ENCODE peak calls at places on chromosomes 13 and 19, in seven cellular contexts. One of them, this sample, is unnamed. For H3K27me3, the result is how much of the 10 kb centered on the place peaks cover.

GRCh38 chr19:55112781-55113569 is 4.5 kb downstream of the PPP1R12C start:
- DNase-seq in psoas muscle: no peak
- DNase-seq in BE2C: no peak
- DNase-seq in naive thymus-derived CD4-positive, alpha-beta T cell: no peak
- DNase-seq in tibial nerve: no peak
- DNase-seq in right cardiac atrium: peak
- DNase-seq in heart left ventricle: no peak
- DNase-seq in this sample: no peak

GRCh38 chr13:63910406-63910957 is 2494.8 kb upstream of the PCDH20 start:
- DNase-seq in psoas muscle: no peak
- DNase-seq in BE2C: peak
- DNase-seq in naive thymus-derived CD4-positive, alpha-beta T cell: no peak
- DNase-seq in tibial nerve: no peak
- DNase-seq in right cardiac atrium: peak
- DNase-seq in heart left ventricle: no peak
- DNase-seq in this sample: no peak

GRCh38 chr19:31438401-31439269 is 89.4 kb upstream of the TSHZ3 start:
- DNase-seq in psoas muscle: no peak
- DNase-seq in BE2C: no peak
- DNase-seq in naive thymus-derived CD4-positive, alpha-beta T cell: no peak
- DNase-seq in tibial nerve: no peak
- DNase-seq in right cardiac atrium: no peak
- DNase-seq in heart left ventricle: no peak
- DNase-seq in this sample: no peak

GRCh38 chr19:17766543-17767131 is 15.4 kb downstream of the FCHO1 start:
- DNase-seq in psoas muscle: peak
- DNase-seq in BE2C: peak
- DNase-seq in naive thymus-derived CD4-positive, alpha-beta T cell: peak
- DNase-seq in tibial nerve: peak
- DNase-seq in right cardiac atrium: peak
- DNase-seq in heart left ventricle: peak
- DNase-seq in this sample: peak

GRCh38 chr13:40283666-40284065 is 382.8 kb downstream of the FOXO1 start:
- DNase-seq in psoas muscle: no peak
- DNase-seq in BE2C: no peak
- DNase-seq in naive thymus-derived CD4-positive, alpha-beta T cell: no peak
- DNase-seq in tibial nerve: no peak
- DNase-seq in right cardiac atrium: no peak
- DNase-seq in heart left ventricle: no peak
- DNase-seq in this sample: no peak

GRCh38 chr19:16938211-16938610 is 49.4 kb downstream of the F2RL3 start:
- DNase-seq in psoas muscle: no peak
- DNase-seq in BE2C: no peak
- DNase-seq in naive thymus-derived CD4-positive, alpha-beta T cell: no peak
- DNase-seq in tibial nerve: no peak
- DNase-seq in right cardiac atrium: no peak
- DNase-seq in heart left ventricle: no peak
- DNase-seq in this sample: no peak

GRCh38 chr13:20151016-20151415 is 9.8 kb downstream of the GJA3 start:
- DNase-seq in psoas muscle: no peak
- DNase-seq in BE2C: no peak
- DNase-seq in naive thymus-derived CD4-positive, alpha-beta T cell: no peak
- DNase-seq in tibial nerve: no peak
- DNase-seq in right cardiac atrium: no peak
- DNase-seq in heart left ventricle: no peak
- DNase-seq in this sample: no peak

GRCh38 chr19:10114651-10115391 is 3.3 kb downstream of the P2RY11 start:
- DNase-seq in psoas muscle: peak
- DNase-seq in BE2C: no peak
- DNase-seq in naive thymus-derived CD4-positive, alpha-beta T cell: no peak
- DNase-seq in tibial nerve: no peak
- DNase-seq in right cardiac atrium: peak
- DNase-seq in heart left ventricle: no peak
- DNase-seq in this sample: no peak

GRCh38 chr19:16889429-16889882 is 657 bp downstream of the F2RL3 start:
- DNase-seq in psoas muscle: peak
- DNase-seq in BE2C: no peak
- DNase-seq in naive thymus-derived CD4-positive, alpha-beta T cell: no peak
- DNase-seq in tibial nerve: no peak
- DNase-seq in right cardiac atrium: peak
- DNase-seq in heart left ventricle: peak
- DNase-seq in this sample: peak

GRCh38 chr19:1495051-1495798 is 4.2 kb downstream of the REEP6 start:
- DNase-seq in psoas muscle: no peak
- DNase-seq in BE2C: no peak
- DNase-seq in naive thymus-derived CD4-positive, alpha-beta T cell: no peak
- DNase-seq in tibial nerve: no peak
- DNase-seq in right cardiac atrium: no peak
- DNase-seq in heart left ventricle: no peak
- DNase-seq in this sample: no peak

GRCh38 chr19:3699071-3699740 is 1.1 kb downstream of the PIP5K1C start:
- DNase-seq in psoas muscle: peak
- DNase-seq in BE2C: no peak
- DNase-seq in naive thymus-derived CD4-positive, alpha-beta T cell: no peak
- DNase-seq in tibial nerve: peak
- DNase-seq in right cardiac atrium: peak
- DNase-seq in heart left ventricle: no peak
- DNase-seq in this sample: peak

GRCh38 chr13:36158606-36159005 is 27.4 kb upstream of the DCLK1 start:
- DNase-seq in psoas muscle: no peak
- DNase-seq in BE2C: no peak
- DNase-seq in naive thymus-derived CD4-positive, alpha-beta T cell: no peak
- DNase-seq in tibial nerve: no peak
- DNase-seq in right cardiac atrium: no peak
- DNase-seq in heart left ventricle: no peak
- DNase-seq in this sample: no peak

GRCh38 chr13:106373304-106373988 is 162.0 kb downstream of the EFNB2 start:
- DNase-seq in psoas muscle: no peak
- DNase-seq in BE2C: no peak
- DNase-seq in naive thymus-derived CD4-positive, alpha-beta T cell: no peak
- DNase-seq in tibial nerve: no peak
- DNase-seq in right cardiac atrium: no peak
- DNase-seq in heart left ventricle: no peak
- DNase-seq in this sample: no peak

GRCh38 chr13:80082396-80083096 is 258.4 kb downstream of the SPRY2 start:
- DNase-seq in psoas muscle: no peak
- DNase-seq in BE2C: no peak
- DNase-seq in naive thymus-derived CD4-positive, alpha-beta T cell: no peak
- DNase-seq in tibial nerve: no peak
- DNase-seq in right cardiac atrium: no peak
- DNase-seq in heart left ventricle: no peak
- DNase-seq in this sample: no peak

DNA sequence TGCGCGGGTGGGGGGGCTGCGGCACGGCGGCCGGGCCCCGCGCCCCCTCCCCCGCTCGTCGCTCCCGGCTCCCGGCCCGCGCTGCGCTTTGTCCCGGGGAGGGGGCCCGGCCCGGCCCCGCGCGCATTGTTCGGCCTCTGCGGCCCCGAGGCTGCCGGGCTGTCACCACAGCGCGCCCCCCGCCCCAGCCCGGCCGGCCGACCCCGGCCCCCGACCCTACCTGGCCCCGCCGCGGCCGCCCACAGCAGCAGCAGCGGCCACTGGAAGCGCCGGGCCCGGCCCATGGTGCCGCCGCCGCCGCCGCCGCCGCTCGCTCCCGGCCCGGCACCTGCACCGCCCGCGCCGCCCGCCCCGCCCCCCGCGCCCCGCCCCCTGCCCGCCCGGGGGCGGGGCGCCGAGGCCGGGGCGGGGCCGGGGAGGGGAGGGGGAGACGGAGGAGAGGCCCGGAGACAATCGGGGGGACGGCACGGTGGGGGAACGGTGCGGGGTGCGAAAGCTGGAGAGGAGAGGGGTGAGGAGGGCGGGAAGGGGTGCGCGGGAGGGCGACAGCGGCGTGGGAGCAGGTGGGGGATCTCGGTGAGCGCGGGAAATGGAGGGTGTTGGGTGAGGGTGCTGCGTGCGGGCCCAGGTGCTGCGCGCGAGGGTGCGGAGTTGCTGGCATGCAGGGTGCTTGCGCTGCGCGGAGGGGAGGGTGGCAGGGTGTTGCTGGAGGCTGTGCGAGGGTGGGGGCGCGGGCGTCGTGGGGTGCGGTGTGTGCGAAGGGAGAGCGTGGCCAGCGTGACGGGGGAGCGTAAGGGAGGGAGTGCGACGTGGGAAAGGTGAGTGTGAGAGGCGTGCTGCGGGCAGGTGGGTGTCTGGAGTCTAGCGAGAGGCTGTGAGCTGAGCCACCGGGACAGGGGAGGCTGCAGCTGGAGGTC is at the start of gene CADM4:
- DNase-seq in psoas muscle: peak
- DNase-seq in BE2C: peak
- DNase-seq in naive thymus-derived CD4-positive, alpha-beta T cell: peak
- DNase-seq in tibial nerve: no peak
- DNase-seq in right cardiac atrium: peak
- DNase-seq in heart left ventricle: no peak
- DNase-seq in this sample: peak
- H3K27me3 ChIP-seq in psoas muscle: under half
- H3K27me3 ChIP-seq in BE2C: under half
- H3K27me3 ChIP-seq in naive thymus-derived CD4-positive, alpha-beta T cell: under half
- H3K27me3 ChIP-seq in tibial nerve: under half
- H3K27me3 ChIP-seq in right cardiac atrium: under half
- H3K27me3 ChIP-seq in heart left ventricle: under half
- H3K27me3 ChIP-seq in this sample: half or more

DNA sequence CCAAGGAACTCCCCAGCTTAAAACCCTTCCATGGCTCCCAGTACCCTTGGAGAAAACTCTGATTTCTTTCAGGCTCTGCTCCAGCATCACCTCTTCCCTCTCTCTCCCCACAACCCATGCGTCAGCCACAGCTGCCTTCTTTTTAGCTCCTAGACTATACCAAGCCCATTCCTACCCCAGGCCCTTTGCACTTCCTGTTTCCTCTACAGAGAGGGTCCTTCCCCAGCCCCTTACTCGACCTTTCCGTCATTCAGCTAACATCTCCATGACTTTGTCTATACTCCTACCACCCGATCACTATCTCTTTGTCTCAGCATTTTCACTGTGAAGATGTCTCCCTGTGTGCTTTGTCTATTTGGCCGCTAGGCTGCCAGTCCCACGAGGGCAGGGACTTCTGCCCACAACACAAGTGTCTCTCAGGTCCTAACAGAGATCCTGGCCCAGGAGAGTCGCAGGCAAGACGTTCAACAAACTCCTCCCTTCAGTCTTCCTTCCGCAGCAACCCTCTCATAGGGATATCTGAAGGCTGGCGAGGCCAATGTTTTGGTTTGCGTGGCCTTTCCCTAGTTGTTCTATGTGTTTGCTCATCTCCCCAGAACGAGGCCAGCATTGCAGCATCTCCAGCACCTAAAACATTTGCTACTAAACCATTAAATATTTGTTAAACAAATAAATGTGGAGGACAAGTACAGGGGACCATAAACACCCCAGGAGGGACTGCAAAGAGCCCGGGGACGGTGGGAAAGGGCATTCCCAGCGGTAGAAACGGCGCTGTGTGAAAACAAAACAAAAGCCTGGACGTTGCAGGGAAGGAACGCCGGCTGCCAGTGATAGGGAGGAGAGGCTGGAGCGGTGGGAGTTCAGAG is 816 bp downstream of the CCNP start:
- DNase-seq in psoas muscle: no peak
- DNase-seq in BE2C: no peak
- DNase-seq in naive thymus-derived CD4-positive, alpha-beta T cell: no peak
- DNase-seq in tibial nerve: no peak
- DNase-seq in right cardiac atrium: no peak
- DNase-seq in heart left ventricle: no peak
- DNase-seq in this sample: no peak
- H3K4me3 ChIP-seq in psoas muscle: peak
- H3K4me3 ChIP-seq in BE2C: no peak
- H3K4me3 ChIP-seq in naive thymus-derived CD4-positive, alpha-beta T cell: no peak
- H3K4me3 ChIP-seq in tibial nerve: peak
- H3K4me3 ChIP-seq in right cardiac atrium: peak
- H3K4me3 ChIP-seq in heart left ventricle: peak
- H3K4me3 ChIP-seq in this sample: peak

GRCh38 chr19:18791315-18791678 is 192 bp upstream of the COMP start:
- DNase-seq in psoas muscle: no peak
- DNase-seq in BE2C: no peak
- DNase-seq in naive thymus-derived CD4-positive, alpha-beta T cell: no peak
- DNase-seq in tibial nerve: no peak
- DNase-seq in right cardiac atrium: no peak
- DNase-seq in heart left ventricle: no peak
- DNase-seq in this sample: no peak

GRCh38 chr19:18792661-18793060 is 1.6 kb upstream of the COMP start:
- DNase-seq in psoas muscle: no peak
- DNase-seq in BE2C: no peak
- DNase-seq in naive thymus-derived CD4-positive, alpha-beta T cell: no peak
- DNase-seq in tibial nerve: no peak
- DNase-seq in right cardiac atrium: no peak
- DNase-seq in heart left ventricle: no peak
- DNase-seq in this sample: no peak

GRCh38 chr19:18794029-18794313 is 2.9 kb upstream of the COMP start:
- DNase-seq in psoas muscle: no peak
- DNase-seq in BE2C: no peak
- DNase-seq in naive thymus-derived CD4-positive, alpha-beta T cell: no peak
- DNase-seq in tibial nerve: no peak
- DNase-seq in right cardiac atrium: no peak
- DNase-seq in heart left ventricle: no peak
- DNase-seq in this sample: no peak

GRCh38 chr19:18794692-18795091 is 3.6 kb upstream of the COMP start:
- DNase-seq in psoas muscle: no peak
- DNase-seq in BE2C: no peak
- DNase-seq in naive thymus-derived CD4-positive, alpha-beta T cell: no peak
- DNase-seq in tibial nerve: no peak
- DNase-seq in right cardiac atrium: no peak
- DNase-seq in heart left ventricle: no peak
- DNase-seq in this sample: no peak

DNA sequence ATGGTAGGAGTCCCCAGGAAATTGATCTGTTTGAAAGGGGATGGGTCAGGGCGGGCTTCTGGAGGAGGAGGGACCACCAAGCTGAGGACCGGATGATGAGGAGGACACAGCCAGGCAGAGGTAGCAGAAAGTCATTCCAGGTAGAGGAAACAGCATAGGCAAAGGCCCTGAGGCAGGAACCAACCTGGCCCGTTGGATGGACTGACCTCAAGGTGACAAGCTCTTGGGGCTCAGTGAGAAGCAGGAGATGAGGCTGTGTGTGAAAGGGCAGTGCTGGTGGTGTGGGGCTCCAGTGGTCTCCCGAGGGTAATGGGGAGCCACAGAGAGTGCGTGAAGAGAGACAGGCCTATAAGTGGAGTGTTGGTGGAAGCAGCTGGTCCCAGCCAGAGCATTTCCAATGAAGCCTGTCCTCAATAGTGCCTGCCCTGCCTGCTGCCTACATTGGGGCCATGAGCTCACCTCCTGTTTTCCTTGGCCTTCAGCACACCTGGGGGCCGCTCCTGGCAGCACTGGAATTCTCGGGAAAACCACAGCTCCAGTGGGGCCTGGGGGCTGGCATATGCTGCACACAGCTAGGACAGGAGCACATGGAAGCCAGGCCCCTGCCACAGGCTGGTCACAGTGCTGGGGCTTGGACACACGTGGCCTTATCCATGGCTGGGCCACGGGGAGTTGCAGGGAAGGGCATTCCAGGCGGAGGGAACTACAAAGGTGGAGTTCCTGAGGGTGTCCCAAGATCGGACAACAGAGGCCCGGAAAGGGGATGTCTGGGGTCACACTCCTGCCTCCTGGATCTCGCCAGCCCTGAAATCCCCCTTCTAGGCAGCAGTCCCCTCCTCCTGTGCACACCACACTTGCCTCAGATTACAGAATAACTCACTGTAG is 2.3 kb upstream of the COMP start:
- DNase-seq in psoas muscle: no peak
- DNase-seq in BE2C: no peak
- DNase-seq in naive thymus-derived CD4-positive, alpha-beta T cell: no peak
- DNase-seq in tibial nerve: no peak
- DNase-seq in right cardiac atrium: no peak
- DNase-seq in heart left ventricle: no peak
- DNase-seq in this sample: no peak
- H3K27me3 ChIP-seq in psoas muscle: under half
- H3K27me3 ChIP-seq in BE2C: half or more
- H3K27me3 ChIP-seq in naive thymus-derived CD4-positive, alpha-beta T cell: under half
- H3K27me3 ChIP-seq in tibial nerve: under half
- H3K27me3 ChIP-seq in right cardiac atrium: under half
- H3K27me3 ChIP-seq in heart left ventricle: half or more
- H3K27me3 ChIP-seq in this sample: half or more

GRCh38 chr19:35104361-35104760 is 11.3 kb upstream of the FXYD3 start:
- DNase-seq in psoas muscle: no peak
- DNase-seq in BE2C: no peak
- DNase-seq in naive thymus-derived CD4-positive, alpha-beta T cell: no peak
- DNase-seq in tibial nerve: no peak
- DNase-seq in right cardiac atrium: no peak
- DNase-seq in heart left ventricle: peak
- DNase-seq in this sample: no peak
- H3K4me3 ChIP-seq in psoas muscle: no peak
- H3K4me3 ChIP-seq in BE2C: no peak
- H3K4me3 ChIP-seq in naive thymus-derived CD4-positive, alpha-beta T cell: no peak
- H3K4me3 ChIP-seq in tibial nerve: no peak
- H3K4me3 ChIP-seq in right cardiac atrium: no peak
- H3K4me3 ChIP-seq in heart left ventricle: no peak
- H3K4me3 ChIP-seq in this sample: no peak

This sample was measured in left ventricle myocardium inferior.